ENCODE peak calls at places on chromosomes 5 and 9, in eight cellular contexts. E is activated T-cell treated with anti-CD3 and anti-CD28 coated beads for 1 hour, L is D341Med, O is RWPE2, U is cardiac fibroblast, R is mammary epithelial cell, Y is GM10248, H is substantia nigra. N is an unnamed sample.

GRCh38 chr9:89606049-89606481 is 1.3 kb downstream of the GADD45G start:
- DNase-seq in E (peak; percentile 23), L (peak; percentile 50), O (peak; percentile 86), U (peak; percentile 77), R (peak; percentile 77), Y (no peak), H (no peak), N (peak; percentile 16)

GRCh38 chr5:96528816-96529474 is 95.9 kb upstream of the PCSK1 start:
- DNase-seq in E (no peak), L (no peak), O (no peak), U (peak; percentile 15), R (no peak), Y (no peak), H (no peak), N (no peak)

GRCh38 chr5:77957-78804 is 13.8 kb upstream of the PLEKHG4B start:
- DNase-seq in E (no peak), L (peak; percentile 81), O (peak; percentile 74), U (peak; percentile 10), R (no peak), Y (peak; percentile 35), H (no peak), N (no peak)

GRCh38 chr5:101535626-101536025 is 632.5 kb upstream of the ST8SIA4 start:
- DNase-seq in E (no peak), L (no peak), O (no peak), U (no peak), R (no peak), Y (no peak), H (no peak), N (no peak)

GRCh38 chr9:105150991-105151685 is 93.3 kb upstream of the SLC44A1 start:
- DNase-seq in E (no peak), L (no peak), O (no peak), U (peak; percentile 23), R (peak; percentile 59), Y (no peak), H (no peak), N (no peak)

GRCh38 chr9:98251554-98251953 is 3.9 kb downstream of the TBC1D2 start:
- DNase-seq in E (no peak), L (no peak), O (peak; percentile 91), U (peak; percentile 74), R (peak; percentile 90), Y (no peak), H (no peak), N (no peak)

GRCh38 chr5:135149956-135150723 is 116.1 kb upstream of the PITX1 start:
- DNase-seq in E (no peak), L (peak; percentile 74), O (peak; percentile 66), U (no peak), R (no peak), Y (no peak), H (no peak), N (no peak)

GRCh38 chr9:133199648-133200321 is 9.3 kb downstream of the OBP2B start:
- DNase-seq in E (no peak), L (no peak), O (no peak), U (no peak), R (no peak), Y (no peak), H (no peak), N (peak; percentile 14)

GRCh38 chr9:135036861-135037465 is 50.5 kb upstream of the OLFM1 start:
- DNase-seq in E (no peak), L (no peak), O (no peak), U (no peak), R (no peak), Y (no peak), H (no peak), N (no peak)

GRCh38 chr5:138665261-138665660 is 88.0 kb upstream of the CTNNA1 start:
- DNase-seq in E (no peak), L (no peak), O (no peak), U (no peak), R (no peak), Y (no peak), H (no peak), N (no peak)

GRCh38 chr5:175823731-175824525 is 47.5 kb upstream of the CPLX2 start:
- DNase-seq in E (no peak), L (peak; percentile 80), O (no peak), U (no peak), R (no peak), Y (no peak), H (no peak), N (no peak)

GRCh38 chr5:164532226-164532937 is 1027.0 kb downstream of the MAT2B start:
- DNase-seq in E (no peak), L (no peak), O (no peak), U (no peak), R (peak; percentile 73), Y (no peak), H (no peak), N (no peak)

N was measured in T follicular helper cell.